ENCODE peak calls at places on chromosomes 1 and 21, in nine cellular contexts. Y is fibroblast of lung; M is Calu3; L is progenitor cell of endocrine pancreas; C is astrocyte of the cerebellum; X is GM06990; T is activated CD8-positive, alpha-beta T cell treated with anti-CD3 and anti-CD28 coated beads for 36 hours; Z is left ventricle myocardium inferior; A is tibial artery. V is an unnamed sample.

GRCh38 chr1:227895828-227896685 is 51.7 kb downstream of the WNT9A start:
- DNase-seq in Y (no peak), M (peak), L (no peak), C (no peak), X (no peak), T (no peak), Z (no peak), A (peak), V (no peak)

GRCh38 chr1:81170721-81171120 is 630.0 kb upstream of the ADGRL2 start:
- DNase-seq in Y (peak), M (no peak), L (no peak), C (no peak), X (no peak), T (no peak), Z (no peak), A (no peak), V (no peak)

GRCh38 chr1:62436039-62436465 is 797 bp upstream of the USP1 start:
- DNase-seq in Y (no peak), M (peak), L (peak), C (no peak), X (peak), T (no peak), Z (peak), A (no peak), V (no peak)

GRCh38 chr21:29656504-29657227 is 283.1 kb downstream of the GRIK1 start:
- DNase-seq in Y (peak), M (no peak), L (no peak), C (peak), X (no peak), T (peak), Z (no peak), A (no peak), V (peak)

GRCh38 chr1:209831615-209832014 is 3.8 kb downstream of the UTP25 start:
- DNase-seq in Y (peak), M (no peak), L (no peak), C (no peak), X (no peak), T (no peak), Z (no peak), A (no peak), V (no peak)

GRCh38 chr1:71796044-71796443 is 486.3 kb downstream of the NEGR1 start:
- DNase-seq in Y (no peak), M (peak), L (no peak), C (no peak), X (no peak), T (no peak), Z (no peak), A (no peak), V (no peak)

GRCh38 chr1:88398338-88398737 is 285.7 kb upstream of the PKN2 start:
- DNase-seq in Y (no peak), M (no peak), L (no peak), C (no peak), X (no peak), T (no peak), Z (no peak), A (no peak), V (no peak)

GRCh38 chr1:231318015-231318355 is 19.7 kb downstream of the EXOC8 start:
- DNase-seq in Y (no peak), M (no peak), L (no peak), C (no peak), X (no peak), T (no peak), Z (no peak), A (no peak), V (no peak)

GRCh38 chr1:180167721-180168467 is 13.2 kb downstream of the QSOX1 start:
- DNase-seq in Y (no peak), M (peak), L (no peak), C (no peak), X (no peak), T (peak), Z (no peak), A (no peak), V (no peak)

GRCh38 chr21:33539612-33540011 is 2.3 kb downstream of the GART start:
- DNase-seq in Y (peak), M (no peak), L (no peak), C (no peak), X (no peak), T (no peak), Z (no peak), A (no peak), V (no peak)

GRCh38 chr1:61198554-61198953 is 116.2 kb downstream of the NFIA start:
- DNase-seq in Y (no peak), M (no peak), L (no peak), C (no peak), X (no peak), T (no peak), Z (no peak), A (no peak), V (no peak)

GRCh38 chr1:33327587-33328325 is 6.9 kb upstream of the A3GALT2 start:
- DNase-seq in Y (peak), M (no peak), L (no peak), C (peak), X (no peak), T (no peak), Z (peak), A (peak), V (no peak)

GRCh38 chr1:234768569-234769283 is 158.7 kb upstream of the IRF2BP2 start:
- DNase-seq in Y (no peak), M (no peak), L (no peak), C (no peak), X (peak), T (peak), Z (no peak), A (no peak), V (peak)

GRCh38 chr21:29299906-29300546 is 1.3 kb downstream of the BACH1 start:
- DNase-seq in Y (peak), M (peak), L (no peak), C (peak), X (peak), T (peak), Z (peak), A (peak), V (peak)

GRCh38 chr21:31872452-31873274 is at the start of gene HUNK:
- DNase-seq in Y (peak), M (peak), L (peak), C (no peak), X (peak), T (peak), Z (no peak), A (no peak), V (peak)

GRCh38 chr21:40678681-40679284 is 168.2 kb downstream of the DSCAM start:
- DNase-seq in Y (no peak), M (no peak), L (no peak), C (no peak), X (no peak), T (no peak), Z (no peak), A (no peak), V (no peak)

GRCh38 chr1:18175530-18176377 is 68.2 kb downstream of the IGSF21 start:
- DNase-seq in Y (no peak), M (no peak), L (no peak), C (no peak), X (no peak), T (no peak), Z (peak), A (no peak), V (no peak)

GRCh38 chr1:109502368-109502851 is 7.1 kb downstream of the AMIGO1 start:
- DNase-seq in Y (no peak), M (no peak), L (no peak), C (no peak), X (no peak), T (peak), Z (no peak), A (no peak), V (no peak)

GRCh38 chr1:167375949-167376348 is 142.4 kb downstream of the CD247 start:
- DNase-seq in Y (no peak), M (no peak), L (no peak), C (no peak), X (no peak), T (no peak), Z (no peak), A (no peak), V (no peak)

GRCh38 chr1:167373398-167373797 is 144.9 kb downstream of the CD247 start:
- DNase-seq in Y (peak), M (no peak), L (no peak), C (no peak), X (no peak), T (no peak), Z (no peak), A (no peak), V (no peak)

GRCh38 chr1:167369933-167370332 is 148.4 kb downstream of the CD247 start:
- DNase-seq in Y (no peak), M (no peak), L (no peak), C (no peak), X (no peak), T (no peak), Z (no peak), A (no peak), V (no peak)

GRCh38 chr1:167374014-167374413 is 144.3 kb downstream of the CD247 start:
- DNase-seq in Y (no peak), M (no peak), L (no peak), C (no peak), X (no peak), T (no peak), Z (no peak), A (no peak), V (no peak)
- TF ChIP-seq CTCF in Y (no peak), M (no peak), L (no peak), C (no peak), X (no peak), T (no peak), Z (no peak), A (no peak), V (no peak)

DNA sequence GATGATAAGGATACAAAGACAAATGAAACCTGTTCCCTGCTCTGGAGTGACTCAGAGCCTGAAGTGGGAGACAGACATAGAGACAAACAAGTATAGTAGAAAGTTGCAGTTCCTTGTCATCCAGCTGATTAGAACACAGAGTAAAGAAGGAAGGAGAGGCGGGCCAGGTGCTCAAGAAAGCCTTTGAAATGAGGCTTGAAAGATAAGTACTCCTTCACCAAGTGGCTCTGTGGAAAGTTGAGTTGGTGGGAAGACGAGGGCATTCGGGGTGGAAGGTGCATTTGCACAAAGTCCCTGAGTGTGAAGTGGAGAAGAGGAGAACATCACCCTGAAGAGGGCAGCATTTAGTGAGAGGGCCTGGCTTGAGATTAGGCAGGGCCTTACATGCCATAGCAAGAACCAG is 17.0 kb downstream of the MARK1 start:
- DNase-seq in Y (peak), M (peak), L (no peak), C (no peak), X (no peak), T (no peak), Z (no peak), A (no peak), V (no peak)
- TF ChIP-seq CTCF in Y (no peak), M (no peak), L (peak), C (peak), X (peak), T (no peak), Z (no peak), A (no peak), V (peak)

GRCh38 chr1:4915159-4915558 is 260.8 kb downstream of the AJAP1 start:
- DNase-seq in Y (no peak), M (no peak), L (no peak), C (no peak), X (no peak), T (no peak), Z (no peak), A (no peak), V (no peak)
- TF ChIP-seq CTCF in Y (no peak), M (no peak), L (no peak), C (no peak), X (no peak), T (no peak), Z (no peak), A (no peak), V (no peak)

DNA sequence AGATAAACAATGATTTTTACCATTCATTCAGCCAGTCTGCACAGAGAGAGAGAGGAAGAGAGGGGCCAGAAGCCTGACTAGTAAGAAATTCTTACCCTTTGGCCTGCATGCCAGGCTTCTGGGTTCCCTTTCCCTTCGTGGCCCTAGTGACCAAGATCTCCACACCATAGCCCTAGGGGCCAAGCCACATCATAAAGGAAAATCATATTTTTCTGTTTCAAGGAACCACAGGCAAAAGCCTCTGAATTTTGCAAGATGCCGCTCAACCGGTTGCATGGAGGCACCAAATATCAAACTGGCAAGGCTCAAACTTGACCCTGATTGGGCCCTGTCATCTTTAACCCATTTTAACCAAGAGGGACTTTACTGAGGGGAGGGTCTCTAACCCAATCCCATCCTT is 103.1 kb upstream of the SOX13 start:
- DNase-seq in Y (no peak), M (no peak), L (no peak), C (no peak), X (no peak), T (no peak), Z (no peak), A (no peak), V (no peak)
- TF ChIP-seq CTCF in Y (no peak), M (no peak), L (no peak), C (no peak), X (no peak), T (no peak), Z (no peak), A (no peak), V (no peak)

GRCh38 chr1:65025794-65026193 is 59.4 kb upstream of the JAK1 start:
- DNase-seq in Y (no peak), M (no peak), L (no peak), C (no peak), X (no peak), T (no peak), Z (no peak), A (no peak), V (no peak)

GRCh38 chr1:65022264-65022663 is 55.9 kb upstream of the JAK1 start:
- DNase-seq in Y (no peak), M (no peak), L (no peak), C (no peak), X (no peak), T (no peak), Z (no peak), A (no peak), V (no peak)

GRCh38 chr1:65026235-65026634 is 59.9 kb upstream of the JAK1 start:
- DNase-seq in Y (no peak), M (no peak), L (no peak), C (no peak), X (no peak), T (no peak), Z (no peak), A (no peak), V (no peak)

GRCh38 chr1:65021792-65022191 is 55.4 kb upstream of the JAK1 start:
- DNase-seq in Y (no peak), M (no peak), L (no peak), C (no peak), X (no peak), T (no peak), Z (no peak), A (no peak), V (no peak)

GRCh38 chr1:65020774-65021173 is 54.4 kb upstream of the JAK1 start:
- DNase-seq in Y (peak), M (no peak), L (no peak), C (no peak), X (no peak), T (no peak), Z (no peak), A (no peak), V (no peak)
- TF ChIP-seq CTCF in Y (peak), M (peak), L (peak), C (peak), X (peak), T (no peak), Z (peak), A (no peak), V (peak)

GRCh38 chr1:175448467-175448866 is 255.9 kb upstream of the KIAA0040 start:
- DNase-seq in Y (no peak), M (no peak), L (no peak), C (no peak), X (no peak), T (no peak), Z (no peak), A (no peak), V (no peak)
- TF ChIP-seq CTCF in Y (no peak), M (no peak), L (no peak), C (no peak), X (no peak), T (no peak), Z (no peak), A (no peak), V (no peak)

DNA sequence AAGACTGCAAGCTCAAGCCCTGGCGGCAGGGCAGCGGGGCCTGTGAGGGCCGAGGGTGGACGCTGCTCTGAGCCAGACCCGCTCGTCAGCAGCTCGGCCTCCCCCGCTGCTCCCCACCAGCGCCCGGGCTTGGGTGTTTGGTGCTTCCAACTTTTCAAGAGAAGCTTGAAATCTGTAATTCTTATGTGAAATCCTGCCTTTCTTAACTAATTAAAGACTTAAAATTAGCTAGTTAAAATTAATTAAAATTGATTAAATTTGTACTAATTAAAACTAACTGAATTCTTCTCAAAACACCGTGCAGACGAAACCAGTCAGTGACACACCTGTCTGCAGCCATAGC is 14.0 kb upstream of the SLC19A1 start:
- DNase-seq in Y (no peak), M (no peak), L (no peak), C (no peak), X (no peak), T (no peak), Z (no peak), A (no peak), V (no peak)
- TF ChIP-seq CTCF in Y (no peak), M (no peak), L (no peak), C (peak), X (no peak), T (no peak), Z (no peak), A (no peak), V (no peak)

DNA sequence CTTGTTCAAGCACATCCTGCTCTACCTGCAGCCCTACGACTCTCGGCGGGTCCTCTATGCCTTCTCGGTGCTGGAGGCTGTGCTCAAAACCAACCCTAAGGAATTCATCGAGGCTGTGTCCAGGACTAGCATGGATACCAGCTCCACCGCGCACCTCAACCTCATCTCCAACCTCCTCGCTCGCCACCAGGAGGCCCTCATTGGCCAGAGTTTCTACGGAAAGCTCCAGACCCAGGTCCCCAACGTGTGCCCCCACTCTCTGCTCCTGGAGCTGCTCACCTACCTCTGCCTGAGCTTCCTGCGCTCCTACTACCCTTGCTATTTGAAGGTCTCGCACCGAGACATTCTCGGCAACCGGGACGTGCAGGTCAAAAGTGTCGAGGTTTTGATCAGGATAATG is 74.3 kb upstream of the MORC3 start:
- DNase-seq in Y (no peak), M (no peak), L (no peak), C (no peak), X (no peak), T (no peak), Z (no peak), A (no peak), V (no peak)
- TF ChIP-seq CTCF in Y (no peak), M (no peak), L (no peak), C (no peak), X (no peak), T (no peak), Z (no peak), A (no peak), V (no peak)

DNA sequence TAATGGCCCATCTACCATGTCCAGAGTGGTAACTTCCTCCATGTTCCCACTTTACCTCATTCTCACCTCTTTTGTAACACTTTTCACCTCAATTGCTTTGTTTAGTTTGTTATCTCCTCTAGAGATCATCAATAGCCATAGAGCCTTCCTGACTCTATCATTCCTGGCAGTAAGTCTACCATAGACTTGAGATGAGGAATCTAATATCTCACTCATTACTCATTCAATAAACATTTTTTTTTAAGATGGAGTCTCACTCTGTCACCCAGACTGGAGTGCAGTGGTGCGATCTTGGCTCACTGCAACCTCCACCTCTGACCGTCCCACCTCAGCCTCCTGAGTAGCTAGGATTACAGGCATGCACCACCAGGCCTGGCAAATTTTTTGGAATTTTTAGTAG is 7.1 kb downstream of the NMNAT2 start:
- DNase-seq in Y (no peak), M (no peak), L (no peak), C (no peak), X (no peak), T (no peak), Z (no peak), A (no peak), V (no peak)
- TF ChIP-seq CTCF in Y (no peak), M (no peak), L (no peak), C (no peak), X (no peak), T (no peak), Z (no peak), A (no peak), V (no peak)